ENCODE peak calls at places on chromosomes 3 and 15, in five cellular contexts. B is tibial artery, S is PC-3, R is upper lobe of left lung, T is aorta. P is an unnamed sample.

GRCh38 chr3:16728762-16729745 is 123.8 kb upstream of the DAZL start:
- DNase-seq in B (no peak), S (peak; percentile 90), R (no peak), T (no peak), P (no peak)

GRCh38 chr3:98921957-98922356 is 20.5 kb upstream of the DCBLD2 start:
- DNase-seq in B (no peak), S (no peak), R (no peak), T (no peak), P (no peak)

GRCh38 chr15:68787609-68788264 is 33.0 kb downstream of the ANP32A start:
- DNase-seq in B (peak; percentile 53), S (no peak), R (peak; percentile 70), T (no peak), P (no peak)

GRCh38 chr15:41904487-41905359 is 10.9 kb upstream of the SPTBN5 start:
- DNase-seq in B (no peak), S (peak; percentile 79), R (peak; percentile 66), T (no peak), P (no peak)

GRCh38 chr15:38474155-38474757 is 20.3 kb downstream of the FAM98B start:
- DNase-seq in B (no peak), S (peak; percentile 66), R (peak; percentile 24), T (no peak), P (no peak)

GRCh38 chr3:126394179-126394976 is at the start of gene CFAP100:
- DNase-seq in B (peak; percentile 71), S (no peak), R (peak; percentile 63), T (peak; percentile 78), P (no peak)

GRCh38 chr15:88376574-88377174 is 90.5 kb downstream of the MRPL46 start:
- DNase-seq in B (no peak), S (no peak), R (no peak), T (no peak), P (no peak)

GRCh38 chr15:95912280-95912625 is 418.2 kb upstream of the NR2F2 start:
- DNase-seq in B (no peak), S (peak; percentile 5), R (no peak), T (no peak), P (no peak)

GRCh38 chr15:62569460-62570404 is 404.6 kb upstream of the C2CD4B start:
- DNase-seq in B (peak; percentile 88), S (peak; percentile 92), R (peak; percentile 41), T (peak; percentile 73), P (no peak)

GRCh38 chr3:53269888-53270880 is 14.4 kb upstream of the TKT start:
- DNase-seq in B (peak; percentile 97), S (peak; percentile 100), R (peak; percentile 98), T (peak; percentile 95), P (peak; percentile 49)

GRCh38 chr15:72866086-72866646 is 82.6 kb upstream of the ADPGK start:
- DNase-seq in B (no peak), S (peak; percentile 55), R (no peak), T (no peak), P (no peak)

GRCh38 chr3:136378011-136378410 is 127.9 kb downstream of the PCCB start:
- DNase-seq in B (no peak), S (no peak), R (no peak), T (no peak), P (no peak)

GRCh38 chr15:36529296-36530011 is 50.0 kb upstream of the CDIN1 start:
- DNase-seq in B (no peak), S (no peak), R (no peak), T (no peak), P (no peak)

GRCh38 chr3:146093928-146094327 is 67.1 kb downstream of the PLOD2 start:
- DNase-seq in B (no peak), S (no peak), R (no peak), T (no peak), P (no peak)

GRCh38 chr15:47708116-47708515 is 9.2 kb upstream of the SEMA6D start:
- DNase-seq in B (no peak), S (no peak), R (no peak), T (no peak), P (no peak)

GRCh38 chr3:112979244-112979832 is 4.4 kb upstream of the CD200R1 start:
- DNase-seq in B (no peak), S (peak; percentile 62), R (no peak), T (no peak), P (no peak)

GRCh38 chr3:115646027-115646690 is 22.8 kb downstream of the GAP43 start:
- DNase-seq in B (no peak), S (no peak), R (no peak), T (no peak), P (no peak)

GRCh38 chr3:17136251-17136721 is 251.5 kb downstream of the PLCL2 start:
- DNase-seq in B (peak; percentile 77), S (no peak), R (no peak), T (peak; percentile 69), P (no peak)

GRCh38 chr15:101188517-101189340 is 63.1 kb downstream of the CHSY1 start:
- DNase-seq in B (no peak), S (peak; percentile 29), R (no peak), T (no peak), P (no peak)

GRCh38 chr3:85576091-85576690 is 617.4 kb downstream of the CADM2 start:
- DNase-seq in B (no peak), S (peak; percentile 85), R (peak; percentile 38), T (peak; percentile 54), P (no peak)

GRCh38 chr15:67024322-67024997 is 40.9 kb upstream of the SMAD3 start:
- DNase-seq in B (peak; percentile 92), S (peak; percentile 90), R (peak; percentile 84), T (peak; percentile 89), P (peak; percentile 9)

GRCh38 chr15:73972984-73973682 is 19.0 kb downstream of the STOML1 start:
- DNase-seq in B (peak; percentile 88), S (peak; percentile 89), R (peak; percentile 85), T (peak; percentile 90), P (no peak)
- H3K27ac ChIP-seq in B (no peak overlapping the region), S (no peak overlapping the region), R (no peak overlapping the region), T (no peak overlapping the region), P (no peak overlapping the region)

GRCh38 chr3:40546811-40547210 is 22.1 kb downstream of the ZNF621 start:
- DNase-seq in B (no peak), S (peak; percentile 31), R (no peak), T (no peak), P (no peak)
- H3K27ac ChIP-seq in B (no peak overlapping the region), S (no peak overlapping the region), R (no peak overlapping the region), T (no peak overlapping the region), P (no peak overlapping the region)

DNA sequence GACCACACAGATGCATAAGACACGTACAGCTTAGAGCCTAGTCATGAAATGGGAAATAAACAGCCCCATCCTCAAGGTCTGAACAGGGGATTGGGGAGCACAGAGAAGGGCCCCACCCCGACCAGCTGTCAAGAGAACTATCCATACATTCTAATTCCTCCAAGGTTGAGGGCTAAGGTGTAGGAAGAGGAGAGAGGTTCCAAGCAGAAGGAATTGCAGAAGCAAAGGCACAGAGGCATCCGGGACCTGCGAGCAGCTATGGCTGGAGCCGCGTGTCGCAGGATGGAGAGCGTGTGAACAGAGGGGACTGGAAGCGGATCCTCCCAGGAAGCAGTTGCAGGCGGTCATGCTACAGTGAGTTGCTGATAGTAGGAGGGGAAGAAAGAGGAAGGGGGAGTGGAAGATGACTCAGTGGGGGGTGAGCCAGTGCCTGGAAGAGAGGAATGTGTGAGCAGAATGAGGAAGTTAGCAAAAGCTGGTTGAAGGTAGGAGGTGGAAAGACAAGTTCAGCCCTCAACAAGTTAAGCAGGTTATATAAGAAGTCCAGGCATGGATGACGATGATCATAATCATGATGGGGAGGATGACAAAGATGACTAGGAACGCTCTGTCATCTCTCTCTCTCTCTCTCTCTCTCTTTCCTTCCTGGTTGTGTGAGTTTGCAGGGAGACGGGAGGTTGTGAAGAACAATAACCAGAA is 89.7 kb downstream of the LIPC start:
- DNase-seq in B (no peak), S (peak; percentile 93), R (peak; percentile 81), T (peak; percentile 83), P (no peak)
- H3K27ac ChIP-seq in B (peak overlapping the region; percentile 68), S (peak overlapping the region; percentile 94), R (peak overlapping the region; percentile 66), T (peak overlapping the region; percentile 94), P (peak overlapping the region; percentile 65)

GRCh38 chr15:65532738-65533051 is 2.4 kb downstream of the HACD3 start:
- DNase-seq in B (no peak), S (peak; percentile 69), R (no peak), T (no peak), P (no peak)
- H3K27ac ChIP-seq in B (no peak overlapping the region), S (peak overlapping the region; percentile 10), R (no peak overlapping the region), T (no peak overlapping the region), P (peak overlapping the region; percentile 32)

GRCh38 chr15:48986240-48986639 is 22.5 kb upstream of the SHC4 start:
- DNase-seq in B (no peak), S (no peak), R (no peak), T (no peak), P (no peak)
- H3K27ac ChIP-seq in B (no peak overlapping the region), S (no peak overlapping the region), R (no peak overlapping the region), T (peak overlapping the region; percentile 81), P (no peak overlapping the region)

GRCh38 chr3:11283126-11283478 is 10.9 kb downstream of the ATG7 start:
- DNase-seq in B (no peak), S (no peak), R (no peak), T (no peak), P (no peak)
- H3K27ac ChIP-seq in B (no peak overlapping the region), S (no peak overlapping the region), R (peak overlapping the region; percentile 62), T (peak overlapping the region; percentile 48), P (peak overlapping the region; percentile 75)

GRCh38 chr3:127691974-127692373 is 19.2 kb downstream of the ABTB1 start:
- DNase-seq in B (peak; percentile 48), S (no peak), R (no peak), T (peak; percentile 1), P (no peak)

GRCh38 chr3:127690106-127690505 is 17.4 kb downstream of the ABTB1 start:
- DNase-seq in B (peak; percentile 74), S (peak; percentile 63), R (no peak), T (peak; percentile 67), P (no peak)

GRCh38 chr3:127691494-127691893 is 18.7 kb downstream of the ABTB1 start:
- DNase-seq in B (peak; percentile 61), S (no peak), R (no peak), T (peak; percentile 39), P (no peak)

GRCh38 chr3:127689266-127689860 is 16.6 kb downstream of the ABTB1 start:
- DNase-seq in B (peak; percentile 64), S (no peak), R (no peak), T (peak; percentile 37), P (no peak)

GRCh38 chr3:127690823-127691452 is 18.2 kb downstream of the ABTB1 start:
- DNase-seq in B (peak; percentile 86), S (peak; percentile 66), R (peak; percentile 55), T (peak; percentile 72), P (no peak)
- H3K27ac ChIP-seq in B (peak overlapping the region; percentile 82), S (peak overlapping the region; percentile 67), R (peak overlapping the region; percentile 58), T (peak overlapping the region; percentile 90), P (peak overlapping the region; percentile 12)

GRCh38 chr3:29649815-29650547 is 369.1 kb downstream of the RBMS3 start:
- DNase-seq in B (no peak), S (peak; percentile 59), R (no peak), T (peak; percentile 66), P (no peak)
- H3K27ac ChIP-seq in B (no peak overlapping the region), S (no peak overlapping the region), R (no peak overlapping the region), T (no peak overlapping the region), P (no peak overlapping the region)

DNA sequence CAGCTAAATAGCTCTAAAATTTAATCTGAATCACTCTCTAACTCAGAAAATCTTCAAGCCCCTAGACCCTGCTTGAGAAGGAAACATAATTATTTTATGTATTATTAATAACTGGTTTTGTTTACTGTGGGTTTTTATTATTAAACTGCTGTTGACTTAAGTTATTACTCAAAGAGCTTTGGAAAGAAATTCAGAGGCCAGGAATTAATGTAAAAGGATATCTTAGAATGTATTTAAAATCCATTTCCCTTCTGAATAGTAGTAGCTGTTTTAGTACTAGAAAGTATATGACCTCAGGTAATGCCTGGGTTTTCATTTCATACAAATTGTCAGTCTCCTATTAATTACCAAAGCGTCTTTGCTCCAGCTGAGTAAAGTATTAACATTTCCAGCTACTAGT is 223.1 kb downstream of the ITPR1 start:
- DNase-seq in B (no peak), S (peak; percentile 58), R (no peak), T (no peak), P (no peak)
- H3K27ac ChIP-seq in B (peak overlapping the region; percentile 79), S (peak overlapping the region; percentile 28), R (no peak overlapping the region), T (no peak overlapping the region), P (no peak overlapping the region)

GRCh38 chr3:142269777-142270176 is 44.4 kb upstream of the GK5 start:
- DNase-seq in B (no peak), S (no peak), R (no peak), T (no peak), P (no peak)
- H3K27ac ChIP-seq in B (no peak overlapping the region), S (no peak overlapping the region), R (no peak overlapping the region), T (no peak overlapping the region), P (no peak overlapping the region)

P was measured in esophagus squamous epithelium.